ENCODE peak calls at places on chromosomes 6 and 20, in four cellular contexts. C, D, N and M are unnamed samples.

GRCh38 chr6:158026054-158026900 is 44.6 kb downstream of the SYNJ2 start:
- DNase-seq in D (no peak), N (peak), C (no peak), M (peak)

GRCh38 chr20:38343798-38344701 is 2.2 kb upstream of the LBP start:
- DNase-seq in D (no peak), C (no peak), N (no peak), M (no peak)

GRCh38 chr6:47195251-47195650 is 114.5 kb downstream of the TNFRSF21 start:
- DNase-seq in C (no peak), D (no peak), N (no peak), M (no peak)

GRCh38 chr6:106136172-106136571 is 50.0 kb downstream of the PRDM1 start:
- DNase-seq in D (no peak), C (no peak), N (no peak), M (no peak)

GRCh38 chr6:32764050-32764449 is 718 bp upstream of the HLA-DQB2 start:
- DNase-seq in N (no peak), C (no peak), D (no peak), M (no peak)

GRCh38 chr6:137779982-137780381 is 87.1 kb upstream of the TNFAIP3 start:
- DNase-seq in N (no peak), D (no peak), C (no peak), M (no peak)

GRCh38 chr6:1910621-1911407 is 301.1 kb downstream of the FOXC1 start:
- DNase-seq in C (no peak), N (no peak), D (no peak), M (no peak)

GRCh38 chr6:39312912-39313525 is 1.2 kb downstream of the KCNK17 start:
- DNase-seq in N (no peak), C (no peak), D (no peak), M (peak)

GRCh38 chr20:62834967-62835730 is 18.3 kb downstream of the COL9A3 start:
- DNase-seq in D (no peak), C (no peak), N (no peak), M (no peak)

GRCh38 chr20:19713851-19714716 is 44.0 kb upstream of the RIN2 start:
- DNase-seq in D (no peak), C (no peak), N (no peak), M (no peak)

GRCh38 chr20:19710336-19710721 is 47.7 kb upstream of the RIN2 start:
- DNase-seq in C (no peak), D (no peak), N (no peak), M (no peak)

GRCh38 chr20:19709635-19710335 is 48.3 kb upstream of the RIN2 start:
- DNase-seq in C (no peak), D (no peak), N (no peak), M (no peak)

GRCh38 chr20:19711126-19711525 is 46.9 kb upstream of the RIN2 start:
- DNase-seq in D (no peak), N (no peak), C (no peak), M (no peak)

DNA sequence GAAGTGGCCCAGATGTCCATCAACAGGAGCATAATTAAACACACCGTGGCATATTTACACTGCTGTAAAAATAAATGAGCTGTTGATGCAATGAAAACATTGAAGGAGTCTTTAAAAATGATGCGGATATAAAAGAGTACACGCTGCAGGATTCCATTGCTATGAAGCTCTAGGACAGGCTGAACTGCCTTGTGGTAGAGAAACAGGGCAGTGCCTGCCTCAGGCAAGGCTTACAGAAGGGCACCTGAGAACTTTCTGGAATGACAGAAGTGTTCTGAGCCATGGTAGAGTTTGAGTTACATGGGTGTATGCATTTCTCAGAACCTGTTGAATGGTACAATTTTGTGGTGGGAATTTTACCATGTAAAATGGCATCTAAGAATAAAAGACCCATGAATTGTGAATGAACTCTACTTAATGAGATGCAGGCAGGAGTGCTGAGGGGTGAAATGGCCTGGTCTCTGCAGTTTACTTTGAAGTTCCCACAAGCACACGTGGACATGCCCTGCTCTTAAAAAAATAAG is 45.3 kb upstream of the RIN2 start:
- DNase-seq in C (peak), N (no peak), D (no peak), M (no peak)
- H3K27ac ChIP-seq in C (peak), N (no peak), D (no peak), M (no peak)

DNA sequence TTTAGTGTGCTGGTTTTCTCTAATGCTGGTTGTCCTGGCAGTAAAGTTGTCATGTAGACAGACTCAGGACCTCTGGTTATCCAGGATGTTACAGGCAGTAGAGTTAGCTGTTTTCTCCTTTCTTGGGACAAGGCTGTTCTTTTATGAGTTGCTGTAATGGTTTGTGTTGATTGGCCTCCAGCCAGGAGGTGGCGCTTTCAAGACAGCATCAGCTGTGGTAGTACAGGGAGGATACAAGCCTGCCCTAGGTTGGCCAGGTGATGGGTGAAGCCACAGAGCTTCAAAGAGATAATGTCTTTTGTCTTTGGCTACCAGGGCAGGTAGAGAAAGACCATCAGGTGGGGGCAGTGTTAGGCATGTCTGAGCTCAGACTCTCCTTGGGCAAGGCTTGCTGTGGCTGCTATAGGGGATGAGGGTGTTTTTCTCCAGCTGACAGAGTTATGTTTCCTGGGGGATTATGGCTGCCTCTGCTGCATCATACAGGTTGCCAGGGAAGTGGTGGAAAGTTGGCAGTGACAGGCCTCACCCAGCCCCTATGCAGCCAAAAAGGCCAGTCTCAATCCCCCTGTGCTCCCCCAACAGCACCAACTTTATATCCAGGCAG is 127.2 kb upstream of the TAB2 start:
- DNase-seq in N (no peak), D (peak), C (peak), M (no peak)
- TF ChIP-seq CTCF in N (no peak), D (peak), C (no peak), M (no peak)

DNA sequence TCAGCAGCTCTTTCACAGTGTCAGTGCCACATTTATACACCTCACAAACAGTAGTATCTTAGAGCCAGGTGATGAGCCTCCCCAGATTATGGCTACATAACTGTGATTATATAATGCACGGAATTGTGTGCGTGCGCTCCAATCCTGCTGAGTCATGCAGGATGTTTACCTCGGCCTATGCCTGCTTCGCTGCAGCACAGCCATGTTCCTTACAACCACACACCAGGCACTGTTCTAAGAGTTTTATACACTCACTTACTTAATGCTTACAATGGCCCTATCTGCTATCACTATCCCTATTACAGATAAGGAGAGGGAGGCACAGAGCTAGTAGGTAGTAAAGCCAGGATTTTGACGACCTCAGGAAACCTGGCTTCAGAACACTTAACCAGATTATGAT is 7.3 kb downstream of the ZKSCAN3 start:
- DNase-seq in N (no peak), D (no peak), C (no peak), M (no peak)
- H3K27ac ChIP-seq in N (no peak), D (no peak), C (no peak), M (no peak)

GRCh38 chr6:138945354-138945753 is 42.7 kb downstream of the REPS1 start:
- DNase-seq in N (no peak), C (no peak), D (no peak), M (no peak)
- TF ChIP-seq CTCF in N (peak), C (no peak), D (peak), M (no peak)